ENCODE peak calls at places on chromosomes 3 and 15, in five cellular contexts. One of them, this sample, is unnamed.

GRCh38 chr3:59808431-59808830 is 758.6 kb upstream of the CFAP20DC start:
- DNase-seq in A172: no peak
- DNase-seq in activated T-cell treated with anti-CD3 and anti-CD28 coated beads for 1 hour: no peak
- DNase-seq in CD8-positive, alpha-beta T cell: no peak
- DNase-seq in smooth muscle cell of the brain vasculature: no peak
- DNase-seq in this sample: no peak

GRCh38 chr15:75420698-75421097 is 30.8 kb downstream of the SIN3A start:
- DNase-seq in activated T-cell treated with anti-CD3 and anti-CD28 coated beads for 1 hour: no peak
- DNase-seq in A172: no peak
- DNase-seq in CD8-positive, alpha-beta T cell: no peak
- DNase-seq in smooth muscle cell of the brain vasculature: no peak
- DNase-seq in this sample: no peak

GRCh38 chr3:150779402-150779858 is 16.5 kb upstream of the SIAH2 start:
- DNase-seq in CD8-positive, alpha-beta T cell: no peak
- DNase-seq in activated T-cell treated with anti-CD3 and anti-CD28 coated beads for 1 hour: no peak
- DNase-seq in smooth muscle cell of the brain vasculature: no peak
- DNase-seq in A172: no peak
- DNase-seq in this sample: no peak

GRCh38 chr3:196268270-196269163 is 19.0 kb downstream of the PCYT1A start:
- DNase-seq in activated T-cell treated with anti-CD3 and anti-CD28 coated beads for 1 hour: no peak
- DNase-seq in A172: peak
- DNase-seq in smooth muscle cell of the brain vasculature: peak
- DNase-seq in CD8-positive, alpha-beta T cell: no peak
- DNase-seq in this sample: no peak

GRCh38 chr15:93088981-93089854 is at the start of gene RGMA:
- DNase-seq in smooth muscle cell of the brain vasculature: no peak
- DNase-seq in activated T-cell treated with anti-CD3 and anti-CD28 coated beads for 1 hour: no peak
- DNase-seq in A172: no peak
- DNase-seq in CD8-positive, alpha-beta T cell: no peak
- DNase-seq in this sample: no peak

GRCh38 chr3:48564022-48564421 is 441 bp upstream of the UCN2 start:
- DNase-seq in smooth muscle cell of the brain vasculature: no peak
- DNase-seq in activated T-cell treated with anti-CD3 and anti-CD28 coated beads for 1 hour: no peak
- DNase-seq in A172: peak
- DNase-seq in CD8-positive, alpha-beta T cell: peak
- DNase-seq in this sample: no peak

GRCh38 chr15:83904107-83904720 is 250.3 kb downstream of the ADAMTSL3 start:
- DNase-seq in CD8-positive, alpha-beta T cell: no peak
- DNase-seq in smooth muscle cell of the brain vasculature: peak
- DNase-seq in A172: peak
- DNase-seq in activated T-cell treated with anti-CD3 and anti-CD28 coated beads for 1 hour: no peak
- DNase-seq in this sample: no peak

GRCh38 chr3:57889807-57890206 is 118.4 kb upstream of the FLNB start:
- DNase-seq in CD8-positive, alpha-beta T cell: no peak
- DNase-seq in A172: no peak
- DNase-seq in smooth muscle cell of the brain vasculature: no peak
- DNase-seq in activated T-cell treated with anti-CD3 and anti-CD28 coated beads for 1 hour: no peak
- DNase-seq in this sample: no peak

GRCh38 chr3:11389570-11390268 is 117.5 kb downstream of the ATG7 start:
- DNase-seq in A172: no peak
- DNase-seq in CD8-positive, alpha-beta T cell: no peak
- DNase-seq in smooth muscle cell of the brain vasculature: no peak
- DNase-seq in activated T-cell treated with anti-CD3 and anti-CD28 coated beads for 1 hour: no peak
- DNase-seq in this sample: no peak

GRCh38 chr3:56764904-56765445 is 36.8 kb downstream of the ARHGEF3 start:
- DNase-seq in activated T-cell treated with anti-CD3 and anti-CD28 coated beads for 1 hour: no peak
- DNase-seq in A172: no peak
- DNase-seq in smooth muscle cell of the brain vasculature: no peak
- DNase-seq in CD8-positive, alpha-beta T cell: no peak
- DNase-seq in this sample: no peak

GRCh38 chr3:197495499-197495898 is 60.3 kb downstream of the BDH1 start:
- DNase-seq in A172: no peak
- DNase-seq in CD8-positive, alpha-beta T cell: no peak
- DNase-seq in activated T-cell treated with anti-CD3 and anti-CD28 coated beads for 1 hour: no peak
- DNase-seq in smooth muscle cell of the brain vasculature: no peak
- DNase-seq in this sample: no peak

GRCh38 chr3:171799501-171799900 is 10.8 kb downstream of the PLD1 start:
- DNase-seq in A172: no peak
- DNase-seq in smooth muscle cell of the brain vasculature: no peak
- DNase-seq in activated T-cell treated with anti-CD3 and anti-CD28 coated beads for 1 hour: no peak
- DNase-seq in CD8-positive, alpha-beta T cell: no peak
- DNase-seq in this sample: no peak

GRCh38 chr15:88894819-88895767 is at the start of gene HAPLN3:
- DNase-seq in activated T-cell treated with anti-CD3 and anti-CD28 coated beads for 1 hour: peak
- DNase-seq in smooth muscle cell of the brain vasculature: no peak
- DNase-seq in A172: no peak
- DNase-seq in CD8-positive, alpha-beta T cell: peak
- DNase-seq in this sample: peak

GRCh38 chr3:134326760-134327593 is 47.3 kb downstream of the AMOTL2 start:
- DNase-seq in A172: peak
- DNase-seq in CD8-positive, alpha-beta T cell: no peak
- DNase-seq in smooth muscle cell of the brain vasculature: no peak
- DNase-seq in activated T-cell treated with anti-CD3 and anti-CD28 coated beads for 1 hour: no peak
- DNase-seq in this sample: no peak

This sample was measured in T-helper 2 cell.